ENCODE peak calls at places on chromosomes 7 and 10, in five cellular contexts. N, Z, V, P and M are unnamed samples.

GRCh38 chr10:132062641-132063390 is 2.9 kb upstream of the JAKMIP3 start:
- DNase-seq in N (no peak), Z (peak), V (no peak), P (no peak), M (no peak)

GRCh38 chr7:139949629-139950028 is 113.1 kb downstream of the PARP12 start:
- DNase-seq in N (no peak), Z (no peak), V (no peak), P (no peak), M (no peak)

GRCh38 chr10:11407939-11408338 is 203.5 kb downstream of the USP6NL start:
- DNase-seq in N (no peak), Z (no peak), V (no peak), P (no peak), M (no peak)

GRCh38 chr7:12809476-12809875 is 122.0 kb downstream of the ARL4A start:
- DNase-seq in N (no peak), Z (no peak), V (no peak), P (no peak), M (no peak)

GRCh38 chr7:24381919-24382505 is 98.0 kb downstream of the NPY start:
- DNase-seq in N (no peak), Z (no peak), V (no peak), P (no peak), M (no peak)

GRCh38 chr10:58107506-58107905 is 160.2 kb downstream of the IPMK start:
- DNase-seq in N (no peak), Z (no peak), V (no peak), P (no peak), M (no peak)

GRCh38 chr10:79137826-79138225 is 69.1 kb downstream of the ZMIZ1 start:
- DNase-seq in N (no peak), Z (no peak), V (peak), P (no peak), M (peak)

GRCh38 chr10:19417740-19418139 is 369.1 kb downstream of the MALRD1 start:
- DNase-seq in N (no peak), Z (no peak), V (no peak), P (no peak), M (no peak)

GRCh38 chr7:77441046-77441445 is 24.9 kb upstream of the GSAP start:
- DNase-seq in N (no peak), Z (no peak), V (no peak), P (no peak), M (no peak)

GRCh38 chr7:151104411-151105235 is 18.3 kb downstream of the AGAP3 start:
- DNase-seq in N (no peak), Z (no peak), V (no peak), P (no peak), M (no peak)

GRCh38 chr10:98589007-98589406 is 142.3 kb upstream of the HPS1 start:
- DNase-seq in N (no peak), Z (no peak), V (no peak), P (no peak), M (no peak)

GRCh38 chr10:62082270-62082669 is 180.8 kb downstream of the ARID5B start:
- DNase-seq in N (no peak), Z (no peak), V (no peak), P (no peak), M (no peak)

GRCh38 chr7:80082214-80082613 is 52.4 kb upstream of the GNAI1 start:
- DNase-seq in N (no peak), Z (no peak), V (no peak), P (no peak), M (no peak)

GRCh38 chr7:136869991-136870798 is 1.7 kb downstream of the CHRM2 start:
- DNase-seq in N (no peak), Z (no peak), V (no peak), P (no peak), M (no peak)

GRCh38 chr10:120477006-120477722 is 20.1 kb downstream of the PLPP4 start:
- DNase-seq in N (no peak), Z (no peak), V (no peak), P (no peak), M (no peak)

GRCh38 chr10:95266674-95267095 is 24.1 kb downstream of the PDLIM1 start:
- DNase-seq in N (no peak), Z (no peak), V (no peak), P (no peak), M (peak)

GRCh38 chr7:155424301-155425010 is 33.5 kb upstream of the EN2 start:
- DNase-seq in N (no peak), Z (no peak), V (no peak), P (no peak), M (no peak)

GRCh38 chr7:92835851-92836488 is 403 bp downstream of the CDK6 start:
- DNase-seq in N (no peak), Z (no peak), V (peak), P (no peak), M (no peak)

GRCh38 chr10:74026428-74026979 is 28.6 kb downstream of the VCL start:
- DNase-seq in N (no peak), Z (no peak), V (no peak), P (no peak), M (no peak)

GRCh38 chr7:51034531-51035264 is 252.0 kb upstream of the GRB10 start:
- DNase-seq in N (no peak), Z (no peak), V (no peak), P (no peak), M (no peak)

GRCh38 chr7:28349637-28350036 is 62.7 kb upstream of the CREB5 start:
- DNase-seq in N (no peak), Z (no peak), V (no peak), P (no peak), M (no peak)

GRCh38 chr10:98446121-98446655 is 547 bp downstream of the HPS1 start:
- DNase-seq in N (no peak), Z (no peak), V (no peak), P (no peak), M (peak)

GRCh38 chr7:45435846-45436245 is 138.3 kb upstream of the ADCY1 start:
- DNase-seq in N (no peak), Z (no peak), V (no peak), P (no peak), M (no peak)

GRCh38 chr7:80014507-80014906 is 120.1 kb upstream of the GNAI1 start:
- DNase-seq in N (no peak), Z (no peak), V (no peak), P (no peak), M (no peak)

GRCh38 chr7:108463613-108464012 is 7.4 kb upstream of the NRCAM start:
- DNase-seq in N (no peak), Z (no peak), V (no peak), P (no peak), M (no peak)

GRCh38 chr7:96161897-96162296 is 160.0 kb downstream of the SLC25A13 start:
- DNase-seq in N (no peak), Z (no peak), V (no peak), P (no peak), M (no peak)

GRCh38 chr10:43176271-43176670 is 38.0 kb downstream of the CSGALNACT2 start:
- DNase-seq in N (no peak), Z (no peak), V (no peak), P (no peak), M (no peak)

GRCh38 chr7:11492307-11492706 is 339.7 kb downstream of the THSD7A start:
- DNase-seq in N (no peak), Z (no peak), V (no peak), P (peak), M (no peak)

GRCh38 chr7:136714062-136714461 is 154.4 kb upstream of the CHRM2 start:
- DNase-seq in N (no peak), Z (no peak), V (no peak), P (no peak), M (no peak)

GRCh38 chr7:95772771-95773581 is 622 bp downstream of the DYNC1I1 start:
- DNase-seq in N (peak), Z (no peak), V (no peak), P (no peak), M (no peak)

GRCh38 chr10:113666682-113667252 is 2.9 kb upstream of the NRAP start:
- DNase-seq in N (no peak), Z (no peak), V (no peak), P (no peak), M (no peak)

GRCh38 chr7:92973964-92974363 is 137.6 kb upstream of the CDK6 start:
- DNase-seq in N (no peak), Z (no peak), V (no peak), P (no peak), M (no peak)

GRCh38 chr10:47048533-47048905 is 137.3 kb downstream of the PTPN20 start:
- DNase-seq in N (no peak), Z (peak), V (peak), P (no peak), M (no peak)

GRCh38 chr10:34933676-34934075 is 118.6 kb upstream of the PARD3 start:
- DNase-seq in N (no peak), Z (no peak), V (no peak), P (no peak), M (no peak)

GRCh38 chr7:132275384-132275783 is 300.9 kb downstream of the PLXNA4 start:
- DNase-seq in N (no peak), Z (no peak), V (no peak), P (no peak), M (no peak)

GRCh38 chr10:102300289-102300843 is 55.0 kb downstream of the GBF1 start:
- DNase-seq in N (no peak), Z (no peak), V (no peak), P (no peak), M (no peak)